ENCODE peak calls at places on chromosomes 6 and 20, in four cellular contexts. One of them, this sample, is unnamed.

GRCh38 chr6:68777956-68778355 is 142.9 kb downstream of the ADGRB3 start:
- DNase-seq in SW 1271: no peak
- DNase-seq in cardiac fibroblast: peak; percentile 69
- DNase-seq in NCI-H146: no peak
- DNase-seq in this sample: peak; percentile 27

GRCh38 chr6:5112065-5112799 is 27.1 kb downstream of the PPP1R3G start:
- DNase-seq in SW 1271: no peak
- DNase-seq in NCI-H146: no peak
- DNase-seq in cardiac fibroblast: peak; percentile 48
- DNase-seq in this sample: no peak

GRCh38 chr6:37481793-37482192 is 17.9 kb downstream of the CCDC167 start:
- DNase-seq in NCI-H146: no peak
- DNase-seq in cardiac fibroblast: no peak
- DNase-seq in SW 1271: no peak
- DNase-seq in this sample: no peak

GRCh38 chr20:64090165-64090564 is 6.0 kb upstream of the LKAAEAR1 start:
- DNase-seq in NCI-H146: peak; percentile 27
- DNase-seq in cardiac fibroblast: no peak
- DNase-seq in SW 1271: no peak
- DNase-seq in this sample: peak; percentile 54

GRCh38 chr6:26225848-26226590 is 138.8 kb downstream of the HFE start:
- DNase-seq in SW 1271: no peak
- DNase-seq in cardiac fibroblast: no peak
- DNase-seq in NCI-H146: peak; percentile 84
- DNase-seq in this sample: no peak

GRCh38 chr6:95923518-95923917 is 92.3 kb upstream of the FUT9 start:
- DNase-seq in cardiac fibroblast: peak; percentile 1
- DNase-seq in NCI-H146: no peak
- DNase-seq in SW 1271: peak; percentile 16
- DNase-seq in this sample: no peak

GRCh38 chr6:53608386-53608785 is 57.2 kb downstream of the KLHL31 start:
- DNase-seq in cardiac fibroblast: no peak
- DNase-seq in NCI-H146: no peak
- DNase-seq in SW 1271: no peak
- DNase-seq in this sample: no peak

GRCh38 chr20:48930035-48930434 is 8.5 kb downstream of the ARFGEF2 start:
- DNase-seq in cardiac fibroblast: peak; percentile 72
- DNase-seq in NCI-H146: no peak
- DNase-seq in SW 1271: no peak
- DNase-seq in this sample: no peak

GRCh38 chr6:88492824-88493223 is 326.7 kb upstream of the CNR1 start:
- DNase-seq in NCI-H146: peak; percentile 0
- DNase-seq in cardiac fibroblast: peak; percentile 50
- DNase-seq in SW 1271: peak; percentile 16
- DNase-seq in this sample: no peak

GRCh38 chr6:94478178-94479140 is 1059.1 kb upstream of the EPHA7 start:
- DNase-seq in SW 1271: no peak
- DNase-seq in NCI-H146: peak; percentile 65
- DNase-seq in cardiac fibroblast: no peak
- DNase-seq in this sample: no peak

GRCh38 chr6:109304284-109305015 is 77.8 kb downstream of the CD164 start:
- DNase-seq in NCI-H146: no peak
- DNase-seq in cardiac fibroblast: no peak
- DNase-seq in SW 1271: no peak
- DNase-seq in this sample: no peak

GRCh38 chr6:31143148-31143547 is 4.3 kb upstream of the PSORS1C2 start:
- DNase-seq in SW 1271: no peak
- DNase-seq in cardiac fibroblast: peak; percentile 82
- DNase-seq in NCI-H146: no peak
- DNase-seq in this sample: no peak